ENCODE peak calls at places on chromosomes 6 and 20, in seven cellular contexts. R, T, C, O, I, D and H are unnamed samples.

GRCh38 chr6:31887608-31888007 is 8.8 kb upstream of the SLC44A4 start:
- DNase-seq in D (no peak), C (no peak), R (no peak), T (no peak), I (no peak), O (no peak), H (no peak)

GRCh38 chr20:25178563-25179438 is 16.7 kb upstream of the ENTPD6 start:
- DNase-seq in O (peak), R (peak), D (no peak), C (no peak), I (peak), T (no peak), H (peak)

GRCh38 chr6:19135706-19136105 is 701.5 kb upstream of the ID4 start:
- DNase-seq in O (peak), C (no peak), R (no peak), I (no peak), T (no peak), D (no peak), H (no peak)

GRCh38 chr20:40431611-40432010 is 257.4 kb downstream of the MAFB start:
- DNase-seq in O (no peak), I (no peak), C (no peak), R (peak), D (no peak), T (no peak), H (no peak)

GRCh38 chr6:20350215-20350614 is 51.5 kb upstream of the E2F3 start:
- DNase-seq in I (peak), R (no peak), O (peak), T (no peak), D (no peak), C (no peak), H (no peak)

GRCh38 chr6:162854228-162854627 is 126.5 kb downstream of the PACRG start:
- DNase-seq in I (peak), C (no peak), T (no peak), D (no peak), R (no peak), O (peak), H (no peak)

GRCh38 chr20:23159256-23159922 is 73.3 kb upstream of the CD93 start:
- DNase-seq in R (no peak), T (peak), I (no peak), O (peak), D (peak), C (no peak), H (no peak)

GRCh38 chr20:5448449-5449118 is 131.8 kb upstream of the PROKR2 start:
- DNase-seq in D (peak), O (peak), C (peak), T (no peak), I (peak), R (peak), H (no peak)

GRCh38 chr6:164927288-164928040 is 381.9 kb downstream of the C6orf118 start:
- DNase-seq in C (peak), O (peak), R (peak), T (peak), D (no peak), I (peak), H (peak)

GRCh38 chr6:164925681-164926530 is 383.5 kb downstream of the C6orf118 start:
- DNase-seq in R (no peak), C (no peak), I (no peak), D (no peak), O (no peak), T (no peak), H (no peak)

GRCh38 chr6:164928366-164929154 is 380.8 kb downstream of the C6orf118 start:
- DNase-seq in R (peak), C (no peak), I (no peak), D (no peak), O (peak), T (no peak), H (no peak)

GRCh38 chr6:164928041-164928321 is 381.4 kb downstream of the C6orf118 start:
- DNase-seq in D (no peak), O (no peak), R (no peak), T (no peak), C (no peak), I (no peak), H (no peak)

GRCh38 chr6:164926686-164927085 is 382.7 kb downstream of the C6orf118 start:
- DNase-seq in R (peak), O (no peak), T (no peak), C (no peak), D (no peak), I (no peak), H (no peak)
- TF ChIP-seq CTCF in R (no peak), O (no peak), T (no peak), C (no peak), D (no peak), I (peak), H (no peak)

GRCh38 chr6:11241793-11242201 is 9.3 kb upstream of the NEDD9 start:
- DNase-seq in D (no peak), I (peak), R (peak), C (no peak), T (no peak), O (peak), H (no peak)
- TF ChIP-seq CTCF in D (no peak), I (peak), R (peak), C (peak), T (no peak), O (peak), H (peak)

GRCh38 chr6:811806-812205 is 118.9 kb upstream of the EXOC2 start:
- DNase-seq in R (no peak), T (no peak), D (no peak), I (no peak), O (no peak), C (no peak), H (no peak)

GRCh38 chr6:816510-817084 is 123.7 kb upstream of the EXOC2 start:
- DNase-seq in O (no peak), T (no peak), R (no peak), D (no peak), C (no peak), I (no peak), H (no peak)

GRCh38 chr6:818191-818590 is 125.3 kb upstream of the EXOC2 start:
- DNase-seq in D (no peak), O (no peak), R (no peak), T (no peak), I (no peak), C (no peak), H (no peak)

GRCh38 chr6:814378-815347 is 121.7 kb upstream of the EXOC2 start:
- DNase-seq in T (no peak), D (no peak), O (no peak), C (no peak), R (no peak), I (no peak), H (no peak)

GRCh38 chr6:815348-815738 is 122.4 kb upstream of the EXOC2 start:
- DNase-seq in C (no peak), O (no peak), I (no peak), R (no peak), T (no peak), D (no peak), H (no peak)
- TF ChIP-seq CTCF in C (no peak), O (peak), I (peak), R (peak), T (no peak), D (no peak), H (no peak)

DNA sequence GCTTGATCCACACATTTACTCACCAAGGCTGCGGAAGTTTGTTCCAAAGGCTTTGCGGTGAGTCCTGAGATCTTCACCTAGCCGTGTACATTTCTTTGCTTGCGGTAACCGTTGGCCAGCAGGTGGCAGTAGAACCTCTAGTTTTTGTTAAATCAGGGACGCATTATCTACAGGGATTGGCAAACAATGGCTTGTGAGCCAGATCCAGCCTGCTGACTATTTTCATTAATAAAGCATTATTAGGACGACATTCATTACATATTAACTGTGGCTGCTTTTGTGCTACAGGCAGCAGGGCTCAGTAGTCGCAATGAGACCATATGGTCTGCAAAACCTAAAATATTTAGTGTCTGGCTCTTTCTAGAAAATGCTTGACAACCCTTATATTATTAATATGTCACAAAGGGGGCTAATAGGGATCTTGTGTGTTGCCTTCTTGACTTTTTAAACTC is 174.1 kb downstream of the DOK5 start:
- DNase-seq in R (peak), T (peak), D (no peak), O (peak), I (peak), C (peak), H (peak)
- TF ChIP-seq CTCF in R (peak), T (no peak), D (peak), O (peak), I (peak), C (peak), H (peak)

DNA sequence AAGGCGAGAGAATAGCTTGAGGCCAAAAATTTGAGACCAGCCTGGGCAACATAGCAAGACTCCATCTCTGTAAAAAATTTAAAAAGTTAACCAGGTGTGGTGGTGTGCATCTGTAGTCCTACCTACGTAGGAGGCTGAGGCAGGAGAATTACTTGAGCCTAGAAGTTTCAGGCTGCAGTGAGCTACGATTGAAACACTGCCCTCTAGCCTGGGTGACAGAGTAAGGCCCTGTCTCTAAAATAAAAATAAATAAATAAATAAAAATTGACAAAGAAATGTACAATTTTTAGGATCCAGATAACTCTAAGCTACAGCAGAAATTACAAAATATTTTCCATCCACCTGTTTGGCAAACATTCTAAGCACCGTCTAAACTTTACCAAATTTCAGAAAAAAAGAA is 941.0 kb upstream of the ADGRB3 start:
- DNase-seq in T (no peak), C (no peak), O (no peak), I (no peak), D (no peak), R (no peak), H (no peak)
- TF ChIP-seq CTCF in T (no peak), C (no peak), O (no peak), I (no peak), D (no peak), R (no peak), H (no peak)

DNA sequence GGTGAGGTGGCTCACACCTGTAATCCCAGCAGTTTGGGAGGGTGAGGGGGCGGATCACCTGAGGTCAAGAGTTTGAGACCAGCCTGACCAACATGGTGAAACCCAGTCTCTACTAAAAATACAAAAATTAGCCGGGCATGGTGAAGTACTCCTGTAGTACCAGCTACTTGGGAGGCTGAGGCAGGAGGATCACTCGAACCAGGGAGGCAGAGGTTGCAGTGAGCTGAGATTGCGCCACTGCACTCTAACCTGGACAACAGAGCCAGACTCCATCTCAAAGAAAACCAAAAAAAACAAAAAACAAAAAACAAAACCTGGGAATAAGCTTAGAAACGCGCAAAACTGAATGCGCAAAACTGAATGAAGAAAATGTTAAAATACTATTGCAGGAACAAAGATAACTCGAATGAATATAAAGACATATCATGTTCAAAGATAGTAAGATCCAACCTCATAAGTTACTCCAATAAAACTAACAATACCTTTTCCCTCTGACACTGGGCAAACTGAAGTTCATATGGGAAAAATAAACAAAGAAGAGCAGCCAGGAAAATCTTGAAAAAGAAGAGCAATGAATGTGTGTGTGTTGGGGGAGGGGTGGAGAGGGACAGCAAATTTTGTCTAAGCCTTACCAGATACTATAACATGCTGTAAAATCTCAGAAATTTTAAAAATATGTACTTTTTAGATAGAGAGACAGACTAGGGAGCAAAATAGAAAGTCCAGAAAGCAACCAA is 101.0 kb upstream of the BEND3 start:
- DNase-seq in O (no peak), C (peak), R (no peak), I (no peak), D (no peak), T (no peak), H (no peak)
- TF ChIP-seq CTCF in O (no peak), C (no peak), R (no peak), I (no peak), D (no peak), T (no peak), H (no peak)